ENCODE peak calls at places on chromosomes 16 and 17, in seven cellular contexts. U, G, H, O, E, L and K are unnamed samples.

GRCh38 chr16:23148513-23149266 is 562 bp downstream of the USP31 start:
- DNase-seq in O (no peak), H (peak), E (peak), U (peak), L (no peak), G (peak), K (peak)

GRCh38 chr16:79562166-79562823 is 38.2 kb downstream of the MAF start:
- DNase-seq in H (no peak), O (no peak), G (no peak), L (no peak), E (no peak), U (no peak), K (no peak)

GRCh38 chr17:69150333-69150732 is 8.6 kb upstream of the ABCA6 start:
- DNase-seq in G (no peak), L (no peak), H (no peak), O (no peak), U (no peak), E (no peak), K (no peak)

GRCh38 chr17:56358651-56359050 is 205.4 kb downstream of the ANKFN1 start:
- DNase-seq in L (no peak), O (no peak), E (no peak), H (no peak), U (no peak), G (no peak), K (no peak)

GRCh38 chr16:48385272-48385953 is at the start of gene SIAH1:
- DNase-seq in U (peak), E (peak), G (peak), O (peak), H (peak), L (no peak), K (peak)

GRCh38 chr17:51365090-51365489 is 104.7 kb downstream of the UTP18 start:
- DNase-seq in H (peak), U (no peak), O (no peak), G (no peak), L (no peak), E (no peak), K (no peak)

GRCh38 chr16:6209355-6209930 is 1111.8 kb upstream of the EEF2KMT start:
- DNase-seq in H (no peak), O (no peak), G (no peak), E (no peak), L (no peak), U (peak), K (no peak)

GRCh38 chr17:9138161-9138717 is 116.9 kb downstream of the NTN1 start:
- DNase-seq in E (peak), O (no peak), G (no peak), L (no peak), U (no peak), H (no peak), K (no peak)

GRCh38 chr16:86286991-86287640 is 223.2 kb upstream of the FOXF1 start:
- DNase-seq in O (no peak), G (no peak), U (peak), H (no peak), E (no peak), L (no peak), K (no peak)

GRCh38 chr16:84617068-84617630 is 729 bp downstream of the COTL1 start:
- DNase-seq in O (no peak), G (no peak), L (no peak), H (no peak), E (no peak), U (no peak), K (peak)

GRCh38 chr17:64157669-64158180 is 27.8 kb upstream of the ERN1 start:
- DNase-seq in L (no peak), U (no peak), H (no peak), O (no peak), E (no peak), G (no peak), K (no peak)

GRCh38 chr17:64154321-64155089 is 24.6 kb upstream of the ERN1 start:
- DNase-seq in L (no peak), G (no peak), O (no peak), H (no peak), E (no peak), U (no peak), K (no peak)

GRCh38 chr17:64155090-64155630 is 25.2 kb upstream of the ERN1 start:
- DNase-seq in H (no peak), G (no peak), O (no peak), L (no peak), U (no peak), E (no peak), K (no peak)

GRCh38 chr17:64156670-64157069 is 26.7 kb upstream of the ERN1 start:
- DNase-seq in U (no peak), G (no peak), E (no peak), H (no peak), L (no peak), O (no peak), K (no peak)

DNA sequence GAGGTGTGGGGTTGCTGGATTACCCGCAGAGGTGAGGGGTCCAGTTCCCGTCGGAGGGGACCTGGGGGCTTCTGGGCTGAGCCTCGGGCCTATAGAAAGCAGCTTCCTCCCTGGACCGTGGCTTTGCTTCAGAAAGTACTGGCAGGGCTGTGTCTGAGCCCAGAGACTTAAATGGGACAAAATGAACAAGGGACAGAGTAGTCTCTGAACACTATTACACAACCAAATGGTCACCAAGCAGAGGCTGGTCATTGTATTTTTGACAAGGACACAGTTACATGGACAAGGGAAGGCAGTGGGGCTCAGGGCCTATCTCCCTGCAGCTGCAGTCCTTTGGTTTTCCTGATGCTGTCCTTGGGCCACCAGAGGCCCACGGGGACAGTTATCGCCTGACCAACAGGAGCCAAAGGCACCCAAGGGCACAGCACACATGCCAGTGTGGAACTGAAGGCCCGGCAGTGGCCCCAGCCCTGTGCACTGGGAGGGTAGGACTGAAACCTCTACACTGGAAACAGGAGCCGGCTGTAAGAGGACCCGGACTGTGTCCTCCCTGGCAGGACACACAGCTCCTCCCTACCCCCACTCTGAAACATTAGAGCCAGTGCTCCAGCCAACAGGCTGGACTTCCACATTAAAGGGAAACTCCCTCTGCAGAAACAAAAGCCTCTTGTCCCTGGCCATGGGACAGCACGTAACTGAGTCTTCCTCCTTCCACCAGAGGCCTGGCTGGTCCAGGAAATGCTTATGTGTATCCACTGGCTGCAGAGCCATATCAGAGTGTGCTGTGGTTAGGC is 26.0 kb upstream of the ERN1 start:
- DNase-seq in G (peak), O (no peak), U (peak), H (no peak), L (no peak), E (peak), K (no peak)
- TF ChIP-seq CTCF in G (no peak), O (no peak), U (no peak), H (no peak), L (no peak), E (peak), K (no peak)

GRCh38 chr16:66523861-66524354 is 26.0 kb downstream of the TK2 start:
- DNase-seq in G (no peak), O (no peak), E (no peak), U (no peak), H (no peak), L (no peak), K (peak)

GRCh38 chr16:66522816-66523590 is 26.9 kb downstream of the TK2 start:
- DNase-seq in H (no peak), O (no peak), E (no peak), G (no peak), L (no peak), U (no peak), K (no peak)

GRCh38 chr16:66521951-66522771 is 27.8 kb downstream of the TK2 start:
- DNase-seq in L (no peak), E (peak), U (peak), O (no peak), G (peak), H (no peak), K (peak)

GRCh38 chr16:66525396-66526180 is 24.3 kb downstream of the TK2 start:
- DNase-seq in E (no peak), O (no peak), H (no peak), L (no peak), U (no peak), G (no peak), K (no peak)

GRCh38 chr16:66524601-66525164 is 25.2 kb downstream of the TK2 start:
- DNase-seq in G (peak), E (peak), O (no peak), L (no peak), H (no peak), U (peak), K (no peak)
- TF ChIP-seq CTCF in G (no peak), E (peak), O (no peak), L (no peak), H (no peak), U (no peak), K (no peak)

DNA sequence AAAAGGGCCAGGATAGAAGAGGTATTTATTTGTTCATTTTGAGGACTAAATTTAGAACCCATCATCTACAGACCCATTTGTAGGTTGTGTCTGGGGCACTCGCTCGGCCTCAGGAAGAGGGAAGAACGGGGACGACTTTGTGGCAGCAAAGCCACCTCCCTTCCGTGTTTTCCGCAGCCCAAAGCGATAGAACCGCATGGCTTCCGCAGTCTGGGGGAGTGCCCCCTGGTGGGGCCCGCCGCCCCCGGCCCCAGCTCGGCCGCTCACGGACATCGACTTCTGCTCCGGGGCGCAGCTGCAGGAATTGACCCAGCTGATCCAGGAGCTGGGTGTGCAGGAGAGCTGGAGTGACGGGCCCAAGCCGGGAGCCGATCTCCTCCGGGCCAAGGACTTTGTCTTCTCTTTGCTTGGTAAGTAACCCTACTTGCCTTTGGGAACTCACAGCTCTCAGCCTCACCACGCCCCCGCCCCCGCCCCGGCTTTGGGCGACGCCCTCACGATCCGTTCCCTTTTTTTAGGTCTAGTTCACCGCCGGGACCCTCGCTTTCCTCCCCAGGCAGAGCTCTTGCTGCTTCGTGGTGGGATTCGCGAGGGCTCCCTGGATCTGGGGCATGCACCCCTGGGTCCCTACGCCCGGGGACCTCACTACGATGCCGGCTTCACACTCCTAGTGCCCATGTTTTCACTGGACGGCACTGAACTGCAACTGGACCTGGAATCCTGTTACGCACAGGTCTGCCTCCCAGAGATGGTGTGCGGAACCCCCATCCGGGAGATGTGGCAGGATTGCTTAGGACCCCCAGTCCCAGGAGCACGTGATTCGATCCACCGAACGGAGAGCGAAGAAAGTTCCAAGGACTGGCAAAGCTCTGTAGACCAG is 681 bp downstream of the TMEM102 start:
- DNase-seq in E (peak), H (peak), O (no peak), U (peak), G (peak), L (no peak), K (peak)
- TF ChIP-seq CTCF in E (no peak), H (no peak), O (no peak), U (no peak), G (no peak), L (peak), K (peak)

DNA sequence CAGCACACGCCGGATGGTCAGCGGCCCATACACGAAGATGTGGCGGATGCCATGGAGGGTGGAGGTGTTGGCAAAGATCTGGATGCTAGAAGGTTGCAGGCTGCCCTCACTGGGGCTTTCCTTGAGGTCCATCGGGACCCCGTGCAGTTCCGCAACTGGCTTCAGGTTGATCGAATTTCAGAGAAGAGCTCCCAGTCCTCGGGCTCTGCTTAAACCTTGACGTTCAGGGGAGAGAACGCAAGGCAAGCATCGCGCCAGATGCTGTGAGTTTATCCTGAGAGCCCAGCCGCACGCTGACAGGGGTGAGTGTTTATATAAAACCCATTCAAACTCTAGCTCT is 98.7 kb upstream of the CCL2 start:
- DNase-seq in O (no peak), U (no peak), E (no peak), L (no peak), G (no peak), H (no peak), K (no peak)
- TF ChIP-seq CTCF in O (no peak), U (no peak), E (no peak), L (no peak), G (no peak), H (no peak), K (no peak)

DNA sequence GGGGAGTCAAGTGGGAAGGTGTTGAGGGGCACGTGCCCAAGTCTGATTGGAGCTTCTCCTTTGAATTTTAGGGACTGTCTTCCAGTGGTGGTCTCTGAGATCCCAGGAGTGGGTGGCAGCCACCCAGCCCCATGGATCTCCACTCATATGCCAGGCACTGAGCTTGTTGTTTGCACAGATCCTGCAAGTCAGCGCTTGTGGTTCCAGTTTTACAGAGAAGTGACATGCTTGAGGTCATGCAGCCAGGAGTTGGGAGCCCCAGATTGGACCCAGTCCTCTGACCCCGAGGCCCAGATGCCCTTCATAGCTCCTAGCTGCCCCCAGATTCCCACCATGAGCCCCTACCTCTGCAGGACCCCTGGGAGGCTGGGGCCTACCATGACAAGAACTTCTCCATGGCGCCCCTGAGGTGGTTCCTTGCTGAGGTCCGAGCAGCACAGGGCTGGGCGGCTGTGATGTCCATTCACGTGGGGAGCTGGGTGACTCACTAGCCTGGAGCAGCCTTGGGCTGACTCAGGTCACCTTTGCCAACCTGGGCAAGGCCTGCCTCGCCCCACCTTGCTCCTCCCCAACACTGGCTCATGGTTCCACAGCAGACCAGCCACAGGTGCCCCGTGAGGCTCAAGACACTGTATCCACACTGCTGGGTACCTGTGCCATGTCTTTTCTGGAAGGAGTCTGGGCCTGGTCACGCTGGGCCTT is 47.4 kb downstream of the RAI1 start:
- DNase-seq in L (no peak), O (no peak), E (no peak), G (no peak), H (peak), U (peak), K (no peak)
- TF ChIP-seq CTCF in L (no peak), O (no peak), E (no peak), G (no peak), H (no peak), U (no peak), K (no peak)

GRCh38 chr16:78485188-78485898 is 385.9 kb downstream of the WWOX start:
- DNase-seq in U (no peak), H (no peak), G (no peak), E (no peak), L (no peak), O (no peak), K (no peak)
- TF ChIP-seq CTCF in U (no peak), H (no peak), G (no peak), E (no peak), L (no peak), O (no peak), K (no peak)

DNA sequence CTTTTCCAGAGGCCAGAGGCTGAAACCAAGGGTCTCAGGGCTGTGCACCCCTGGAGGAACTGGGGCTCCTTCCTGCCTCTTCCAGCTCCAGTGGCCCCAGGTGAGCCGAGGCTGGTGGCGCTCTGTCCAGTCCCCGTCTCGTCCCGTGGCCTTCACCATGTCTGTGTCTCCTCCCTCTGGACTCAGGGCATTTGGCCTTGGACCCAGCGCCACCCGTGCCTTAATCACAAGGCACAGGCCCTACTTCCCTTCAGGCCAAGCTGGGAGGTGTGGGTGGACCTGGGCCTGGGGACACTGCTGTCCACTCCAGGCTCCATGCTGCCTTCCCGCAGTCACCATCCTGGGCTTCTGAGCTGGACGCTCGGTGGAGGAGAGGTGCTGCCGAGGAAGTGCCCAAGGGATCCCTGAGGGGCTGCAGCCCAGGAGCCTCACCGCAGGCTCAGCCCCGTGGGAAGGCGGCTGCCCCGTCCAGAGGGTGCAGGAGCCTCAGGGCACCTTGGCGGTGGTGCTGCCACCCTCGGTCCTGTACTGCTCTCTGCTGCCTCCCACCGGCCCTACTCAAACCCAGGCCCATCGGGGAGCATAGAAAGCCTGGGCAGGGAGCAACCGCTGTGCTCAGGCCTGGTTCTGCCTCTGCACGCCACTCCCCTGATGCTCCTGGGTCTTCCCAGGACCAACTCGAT is 9.6 kb upstream of the APRT start:
- DNase-seq in H (no peak), G (no peak), O (no peak), U (no peak), L (no peak), E (no peak), K (no peak)
- TF ChIP-seq CTCF in H (no peak), G (no peak), O (no peak), U (no peak), L (no peak), E (no peak), K (no peak)